ENCODE peak calls at places on chromosome 18, in four cellular contexts. M is hepatocyte; X is Peyer's patch; O is CD8-positive, alpha-beta memory T cell. K is an unnamed sample. For H3K4me1 and H3K27me3, the result is how much of the 10 kb centered on the place peaks cover.

GRCh38 chr18:74278058-74278457 is 13.7 kb downstream of the CYB5A start:
- DNase-seq in O (no peak), X (no peak), M (peak), K (no peak)

GRCh38 chr18:61703508-61703907 is 189.3 kb downstream of the RNF152 start:
- DNase-seq in X (no peak), M (no peak), O (no peak), K (no peak)

GRCh38 chr18:59300676-59301285 is 17.7 kb downstream of the CPLX4 start:
- DNase-seq in O (no peak), X (no peak), M (no peak), K (no peak)

GRCh38 chr18:321839-322467 is 54.1 kb upstream of the THOC1 start:
- DNase-seq in O (no peak), M (no peak), X (no peak), K (no peak)

GRCh38 chr18:21513741-21514140 is 86.8 kb downstream of the ESCO1 start:
- DNase-seq in O (no peak), M (no peak), X (no peak), K (no peak)

GRCh38 chr18:70693196-70693595 is 404.4 kb downstream of the SOCS6 start:
- DNase-seq in X (no peak), M (no peak), O (no peak), K (no peak)

GRCh38 chr18:74204543-74205152 is 56.3 kb downstream of the TIMM21 start:
- DNase-seq in M (no peak), X (no peak), O (no peak), K (no peak)

GRCh38 chr18:32091325-32091723 is 350 bp upstream of the RNF138 start:
- DNase-seq in O (no peak), M (no peak), X (no peak), K (no peak)

GRCh38 chr18:59921384-59921891 is 21.6 kb downstream of the PMAIP1 start:
- DNase-seq in O (peak), M (no peak), X (peak), K (no peak)

GRCh38 chr18:75208055-75208835 is 694 bp downstream of the PTGR3 start:
- DNase-seq in X (peak), O (peak), M (peak), K (peak)

GRCh38 chr18:28039078-28039477 is 137.9 kb downstream of the CDH2 start:
- DNase-seq in M (peak), X (no peak), O (no peak), K (no peak)

GRCh38 chr18:7697306-7697705 is 130.2 kb downstream of the PTPRM start:
- DNase-seq in O (no peak), M (no peak), X (no peak), K (no peak)

GRCh38 chr18:23855721-23856120 is 158.8 kb upstream of the TTC39C start:
- DNase-seq in X (no peak), M (no peak), O (no peak), K (no peak)

GRCh38 chr18:7954229-7954628 is 387.1 kb downstream of the PTPRM start:
- DNase-seq in M (no peak), X (no peak), O (no peak), K (no peak)

GRCh38 chr18:77133051-77133919 is 702 bp upstream of the MBP start:
- DNase-seq in M (peak), X (no peak), O (no peak), K (peak)

GRCh38 chr18:9694952-9695495 is 13.1 kb upstream of the RAB31 start:
- DNase-seq in M (no peak), O (no peak), X (no peak), K (no peak)

GRCh38 chr18:79643049-79643765 is 36.4 kb upstream of the CTDP1 start:
- DNase-seq in M (no peak), O (no peak), X (peak), K (no peak)

GRCh38 chr18:37874721-37875120 is 309.1 kb upstream of the CELF4 start:
- DNase-seq in X (no peak), O (no peak), M (no peak), K (no peak)

GRCh38 chr18:9711361-9712129 is 3.4 kb downstream of the RAB31 start:
- DNase-seq in X (peak), O (no peak), M (no peak), K (no peak)

GRCh38 chr18:35573531-35573930 is 8.0 kb upstream of the GALNT1 start:
- DNase-seq in M (no peak), X (no peak), O (no peak), K (no peak)
- H3K4me1 ChIP-seq in M (under half), X (under half), O (under half), K (under half)

GRCh38 chr18:36191286-36191685 is 4.0 kb downstream of the MOCOS start:
- DNase-seq in O (no peak), M (no peak), X (no peak), K (no peak)
- H3K27me3 ChIP-seq in O (under half), M (under half), X (under half), K (under half)

GRCh38 chr18:2547477-2548087 is 23.7 kb downstream of the METTL4 start:
- DNase-seq in M (peak), O (no peak), X (no peak), K (no peak)
- H3K4me1 ChIP-seq in M (under half), O (under half), X (under half), K (under half)

GRCh38 chr18:48100168-48100495 is 169.7 kb upstream of the SMAD2 start:
- DNase-seq in X (no peak), O (no peak), M (no peak), K (no peak)
- H3K27me3 ChIP-seq in X (under half), O (under half), M (under half), K (under half)